ENCODE peak calls at places on chromosomes 12 and 14, in nine cellular contexts. One of them, this sample, is unnamed.

GRCh38 chr12:77392467-77392866 is 327.1 kb upstream of the E2F7 start:
- DNase-seq in GM13976: no peak
- DNase-seq in type B pancreatic cell: no peak
- DNase-seq in GM10248: no peak
- DNase-seq in cardiac fibroblast: no peak
- DNase-seq in PC-9: no peak
- DNase-seq in right atrium auricular region: no peak
- DNase-seq in neural crest cell: no peak
- DNase-seq in epithelial cell of proximal tubule: no peak
- DNase-seq in this sample: no peak

GRCh38 chr14:64722842-64723447 is 18.7 kb downstream of the PLEKHG3 start:
- DNase-seq in GM10248: no peak
- DNase-seq in epithelial cell of proximal tubule: no peak
- DNase-seq in right atrium auricular region: no peak
- DNase-seq in GM13976: no peak
- DNase-seq in PC-9: no peak
- DNase-seq in cardiac fibroblast: no peak
- DNase-seq in type B pancreatic cell: no peak
- DNase-seq in neural crest cell: no peak
- DNase-seq in this sample: no peak

GRCh38 chr12:80157640-80158039 is 58.3 kb downstream of the OTOGL start:
- DNase-seq in neural crest cell: no peak
- DNase-seq in PC-9: no peak
- DNase-seq in cardiac fibroblast: no peak
- DNase-seq in type B pancreatic cell: no peak
- DNase-seq in GM13976: no peak
- DNase-seq in right atrium auricular region: no peak
- DNase-seq in epithelial cell of proximal tubule: no peak
- DNase-seq in GM10248: no peak
- DNase-seq in this sample: no peak

GRCh38 chr14:71621966-71622365 is 310.3 kb upstream of the RGS6 start:
- DNase-seq in GM13976: no peak
- DNase-seq in neural crest cell: no peak
- DNase-seq in right atrium auricular region: no peak
- DNase-seq in GM10248: no peak
- DNase-seq in epithelial cell of proximal tubule: no peak
- DNase-seq in cardiac fibroblast: no peak
- DNase-seq in PC-9: no peak
- DNase-seq in type B pancreatic cell: no peak
- DNase-seq in this sample: no peak

GRCh38 chr12:43692064-43692463 is 66.5 kb downstream of the PUS7L start:
- DNase-seq in cardiac fibroblast: peak
- DNase-seq in GM13976: no peak
- DNase-seq in neural crest cell: no peak
- DNase-seq in epithelial cell of proximal tubule: peak
- DNase-seq in PC-9: no peak
- DNase-seq in right atrium auricular region: no peak
- DNase-seq in type B pancreatic cell: no peak
- DNase-seq in GM10248: no peak
- DNase-seq in this sample: no peak

GRCh38 chr12:100857418-100857817 is 62.8 kb downstream of the ANO4 start:
- DNase-seq in cardiac fibroblast: no peak
- DNase-seq in type B pancreatic cell: no peak
- DNase-seq in GM10248: no peak
- DNase-seq in epithelial cell of proximal tubule: no peak
- DNase-seq in GM13976: no peak
- DNase-seq in right atrium auricular region: no peak
- DNase-seq in PC-9: no peak
- DNase-seq in neural crest cell: no peak
- DNase-seq in this sample: no peak

GRCh38 chr12:71840226-71840847 is 778 bp downstream of the TBC1D15 start:
- DNase-seq in GM13976: no peak
- DNase-seq in neural crest cell: no peak
- DNase-seq in right atrium auricular region: no peak
- DNase-seq in PC-9: no peak
- DNase-seq in GM10248: no peak
- DNase-seq in type B pancreatic cell: no peak
- DNase-seq in cardiac fibroblast: peak
- DNase-seq in epithelial cell of proximal tubule: peak
- DNase-seq in this sample: no peak

GRCh38 chr12:92950011-92950410 is 20.9 kb upstream of the EEA1 start:
- DNase-seq in epithelial cell of proximal tubule: no peak
- DNase-seq in cardiac fibroblast: no peak
- DNase-seq in PC-9: no peak
- DNase-seq in GM13976: no peak
- DNase-seq in GM10248: no peak
- DNase-seq in right atrium auricular region: no peak
- DNase-seq in type B pancreatic cell: no peak
- DNase-seq in neural crest cell: no peak
- DNase-seq in this sample: no peak

GRCh38 chr14:71497645-71498086 is 434.6 kb upstream of the RGS6 start:
- DNase-seq in PC-9: no peak
- DNase-seq in GM10248: peak
- DNase-seq in epithelial cell of proximal tubule: no peak
- DNase-seq in right atrium auricular region: no peak
- DNase-seq in neural crest cell: no peak
- DNase-seq in GM13976: peak
- DNase-seq in type B pancreatic cell: no peak
- DNase-seq in cardiac fibroblast: peak
- DNase-seq in this sample: no peak

GRCh38 chr14:61145903-61146411 is 135.2 kb downstream of the TMEM30B start:
- DNase-seq in right atrium auricular region: no peak
- DNase-seq in type B pancreatic cell: no peak
- DNase-seq in GM13976: no peak
- DNase-seq in cardiac fibroblast: peak
- DNase-seq in GM10248: no peak
- DNase-seq in PC-9: no peak
- DNase-seq in epithelial cell of proximal tubule: no peak
- DNase-seq in neural crest cell: no peak
- DNase-seq in this sample: no peak

GRCh38 chr14:75821828-75822521 is 159.8 kb downstream of the TGFB3 start:
- DNase-seq in epithelial cell of proximal tubule: no peak
- DNase-seq in type B pancreatic cell: no peak
- DNase-seq in PC-9: peak
- DNase-seq in neural crest cell: no peak
- DNase-seq in cardiac fibroblast: no peak
- DNase-seq in GM10248: no peak
- DNase-seq in right atrium auricular region: no peak
- DNase-seq in GM13976: no peak
- DNase-seq in this sample: no peak

GRCh38 chr14:68404652-68405183 is 388.1 kb downstream of the ZFP36L1 start:
- DNase-seq in cardiac fibroblast: no peak
- DNase-seq in GM13976: no peak
- DNase-seq in right atrium auricular region: no peak
- DNase-seq in GM10248: no peak
- DNase-seq in neural crest cell: no peak
- DNase-seq in type B pancreatic cell: no peak
- DNase-seq in epithelial cell of proximal tubule: no peak
- DNase-seq in PC-9: no peak
- DNase-seq in this sample: no peak

GRCh38 chr14:28412076-28412475 is 354.5 kb upstream of the FOXG1 start:
- DNase-seq in PC-9: no peak
- DNase-seq in right atrium auricular region: no peak
- DNase-seq in cardiac fibroblast: peak
- DNase-seq in type B pancreatic cell: no peak
- DNase-seq in GM13976: no peak
- DNase-seq in neural crest cell: no peak
- DNase-seq in GM10248: no peak
- DNase-seq in epithelial cell of proximal tubule: no peak
- DNase-seq in this sample: no peak

GRCh38 chr12:94701711-94702110 is 51.4 kb upstream of the TMCC3 start:
- DNase-seq in PC-9: no peak
- DNase-seq in cardiac fibroblast: no peak
- DNase-seq in epithelial cell of proximal tubule: no peak
- DNase-seq in GM10248: no peak
- DNase-seq in right atrium auricular region: no peak
- DNase-seq in GM13976: no peak
- DNase-seq in neural crest cell: no peak
- DNase-seq in type B pancreatic cell: no peak
- DNase-seq in this sample: no peak

GRCh38 chr14:67442139-67442906 is 30.4 kb upstream of the PLEK2 start:
- DNase-seq in GM13976: no peak
- DNase-seq in PC-9: no peak
- DNase-seq in epithelial cell of proximal tubule: no peak
- DNase-seq in type B pancreatic cell: no peak
- DNase-seq in GM10248: no peak
- DNase-seq in cardiac fibroblast: no peak
- DNase-seq in neural crest cell: no peak
- DNase-seq in right atrium auricular region: no peak
- DNase-seq in this sample: no peak

GRCh38 chr12:53651718-53652117 is 24.2 kb downstream of the ATP5MC2 start:
- DNase-seq in cardiac fibroblast: peak
- DNase-seq in PC-9: no peak
- DNase-seq in neural crest cell: no peak
- DNase-seq in GM10248: no peak
- DNase-seq in type B pancreatic cell: no peak
- DNase-seq in epithelial cell of proximal tubule: no peak
- DNase-seq in GM13976: no peak
- DNase-seq in right atrium auricular region: no peak
- DNase-seq in this sample: no peak

GRCh38 chr14:64702493-64703392 is 1.5 kb upstream of the PLEKHG3 start:
- DNase-seq in epithelial cell of proximal tubule: no peak
- DNase-seq in GM10248: no peak
- DNase-seq in right atrium auricular region: no peak
- DNase-seq in cardiac fibroblast: no peak
- DNase-seq in GM13976: no peak
- DNase-seq in PC-9: peak
- DNase-seq in neural crest cell: no peak
- DNase-seq in type B pancreatic cell: no peak
- DNase-seq in this sample: peak

GRCh38 chr14:91872011-91872476 is 4.7 kb upstream of the TC2N start:
- DNase-seq in GM10248: peak
- DNase-seq in cardiac fibroblast: peak
- DNase-seq in neural crest cell: no peak
- DNase-seq in right atrium auricular region: no peak
- DNase-seq in PC-9: no peak
- DNase-seq in epithelial cell of proximal tubule: no peak
- DNase-seq in type B pancreatic cell: no peak
- DNase-seq in GM13976: peak
- DNase-seq in this sample: no peak

GRCh38 chr14:61749867-61750266 is 12.4 kb upstream of the SNAPC1 start:
- DNase-seq in GM13976: no peak
- DNase-seq in neural crest cell: no peak
- DNase-seq in PC-9: peak
- DNase-seq in right atrium auricular region: no peak
- DNase-seq in cardiac fibroblast: peak
- DNase-seq in epithelial cell of proximal tubule: no peak
- DNase-seq in type B pancreatic cell: no peak
- DNase-seq in GM10248: no peak
- DNase-seq in this sample: no peak

GRCh38 chr12:101829639-101830390 is 944 bp downstream of the GNPTAB start:
- DNase-seq in right atrium auricular region: peak
- DNase-seq in cardiac fibroblast: peak
- DNase-seq in type B pancreatic cell: no peak
- DNase-seq in GM10248: no peak
- DNase-seq in epithelial cell of proximal tubule: no peak
- DNase-seq in PC-9: no peak
- DNase-seq in GM13976: no peak
- DNase-seq in neural crest cell: no peak
- DNase-seq in this sample: no peak

GRCh38 chr14:47976139-47976538 is 300.7 kb upstream of the MDGA2 start:
- DNase-seq in epithelial cell of proximal tubule: no peak
- DNase-seq in PC-9: no peak
- DNase-seq in GM10248: no peak
- DNase-seq in neural crest cell: no peak
- DNase-seq in type B pancreatic cell: no peak
- DNase-seq in cardiac fibroblast: no peak
- DNase-seq in GM13976: no peak
- DNase-seq in right atrium auricular region: no peak
- DNase-seq in this sample: no peak

GRCh38 chr14:54593860-54594259 is 26.9 kb downstream of the SAMD4A start:
- DNase-seq in right atrium auricular region: no peak
- DNase-seq in GM10248: no peak
- DNase-seq in neural crest cell: no peak
- DNase-seq in GM13976: no peak
- DNase-seq in PC-9: no peak
- DNase-seq in epithelial cell of proximal tubule: no peak
- DNase-seq in type B pancreatic cell: no peak
- DNase-seq in cardiac fibroblast: peak
- DNase-seq in this sample: no peak

DNA sequence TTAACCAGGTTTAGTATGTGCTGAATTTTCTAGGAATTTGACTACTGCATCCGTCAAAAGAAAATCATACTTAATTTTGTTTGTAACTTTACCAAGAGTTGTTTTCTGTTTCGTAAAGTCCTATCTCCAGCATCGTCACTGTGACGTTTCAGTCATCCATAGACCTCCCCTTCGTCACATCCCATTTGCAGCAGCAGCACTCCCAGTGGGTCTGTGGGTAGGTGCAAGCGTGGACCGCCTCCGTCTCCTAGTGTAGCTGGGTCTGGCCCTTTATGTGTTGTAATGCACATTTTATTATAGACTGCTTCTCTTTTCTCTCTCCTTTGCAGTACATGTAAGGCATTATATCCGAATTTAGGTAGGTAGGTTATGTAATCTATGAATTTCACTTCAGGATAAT is 41.0 kb downstream of the EVL start:
- DNase-seq in GM13976: no peak
- DNase-seq in right atrium auricular region: no peak
- DNase-seq in GM10248: no peak
- DNase-seq in epithelial cell of proximal tubule: no peak
- DNase-seq in cardiac fibroblast: no peak
- DNase-seq in PC-9: no peak
- DNase-seq in neural crest cell: no peak
- DNase-seq in type B pancreatic cell: no peak
- DNase-seq in this sample: no peak
- TF ChIP-seq CTCF in GM13976: no peak
- TF ChIP-seq CTCF in right atrium auricular region: no peak
- TF ChIP-seq CTCF in GM10248: no peak
- TF ChIP-seq CTCF in epithelial cell of proximal tubule: no peak
- TF ChIP-seq CTCF in cardiac fibroblast: no peak
- TF ChIP-seq CTCF in PC-9: no peak
- TF ChIP-seq CTCF in neural crest cell: no peak
- TF ChIP-seq CTCF in type B pancreatic cell: peak
- TF ChIP-seq CTCF in this sample: no peak

GRCh38 chr12:89783321-89784060 is 74.9 kb upstream of the ATP2B1 start:
- DNase-seq in GM10248: no peak
- DNase-seq in epithelial cell of proximal tubule: no peak
- DNase-seq in neural crest cell: no peak
- DNase-seq in type B pancreatic cell: no peak
- DNase-seq in cardiac fibroblast: peak
- DNase-seq in PC-9: no peak
- DNase-seq in GM13976: no peak
- DNase-seq in right atrium auricular region: no peak
- DNase-seq in this sample: no peak
- TF ChIP-seq CTCF in GM10248: no peak
- TF ChIP-seq CTCF in epithelial cell of proximal tubule: no peak
- TF ChIP-seq CTCF in neural crest cell: no peak
- TF ChIP-seq CTCF in type B pancreatic cell: no peak
- TF ChIP-seq CTCF in cardiac fibroblast: no peak
- TF ChIP-seq CTCF in PC-9: no peak
- TF ChIP-seq CTCF in GM13976: no peak
- TF ChIP-seq CTCF in right atrium auricular region: no peak
- TF ChIP-seq CTCF in this sample: no peak

GRCh38 chr14:95334044-95334443 is 14.3 kb upstream of the CLMN start:
- DNase-seq in GM10248: no peak
- DNase-seq in type B pancreatic cell: no peak
- DNase-seq in epithelial cell of proximal tubule: no peak
- DNase-seq in GM13976: no peak
- DNase-seq in neural crest cell: no peak
- DNase-seq in PC-9: no peak
- DNase-seq in right atrium auricular region: no peak
- DNase-seq in cardiac fibroblast: no peak
- DNase-seq in this sample: no peak
- TF ChIP-seq CTCF in GM10248: no peak
- TF ChIP-seq CTCF in type B pancreatic cell: no peak
- TF ChIP-seq CTCF in epithelial cell of proximal tubule: no peak
- TF ChIP-seq CTCF in GM13976: no peak
- TF ChIP-seq CTCF in neural crest cell: no peak
- TF ChIP-seq CTCF in PC-9: no peak
- TF ChIP-seq CTCF in right atrium auricular region: no peak
- TF ChIP-seq CTCF in cardiac fibroblast: no peak
- TF ChIP-seq CTCF in this sample: no peak

GRCh38 chr14:51157012-51157411 is 62.1 kb upstream of the TRIM9 start:
- DNase-seq in PC-9: no peak
- DNase-seq in type B pancreatic cell: no peak
- DNase-seq in epithelial cell of proximal tubule: no peak
- DNase-seq in neural crest cell: no peak
- DNase-seq in GM10248: no peak
- DNase-seq in GM13976: peak
- DNase-seq in right atrium auricular region: no peak
- DNase-seq in cardiac fibroblast: peak
- DNase-seq in this sample: no peak
- TF ChIP-seq CTCF in PC-9: peak
- TF ChIP-seq CTCF in type B pancreatic cell: peak
- TF ChIP-seq CTCF in epithelial cell of proximal tubule: peak
- TF ChIP-seq CTCF in neural crest cell: peak
- TF ChIP-seq CTCF in GM10248: peak
- TF ChIP-seq CTCF in GM13976: peak
- TF ChIP-seq CTCF in right atrium auricular region: peak
- TF ChIP-seq CTCF in cardiac fibroblast: peak
- TF ChIP-seq CTCF in this sample: peak